ENCODE peak calls at places on chromosomes 16 and 17, in five cellular contexts. One of them, this sample, is unnamed.

GRCh38 chr17:30493802-30494201 is 16.6 kb downstream of the GOSR1 start:
- DNase-seq in H1: no peak
- DNase-seq in K562: no peak
- DNase-seq in GM12878: no peak
- DNase-seq in HepG2: no peak
- DNase-seq in this sample: no peak

GRCh38 chr17:59757881-59758385 is 50.5 kb downstream of the VMP1 start:
- DNase-seq in H1: no peak
- DNase-seq in K562: no peak
- DNase-seq in GM12878: no peak
- DNase-seq in HepG2: no peak
- DNase-seq in this sample: no peak

GRCh38 chr16:25868041-25868600 is 176.4 kb downstream of the HS3ST4 start:
- DNase-seq in H1: no peak
- DNase-seq in K562: no peak
- DNase-seq in GM12878: no peak
- DNase-seq in HepG2: no peak
- DNase-seq in this sample: no peak

GRCh38 chr16:12078405-12079245 is 102.1 kb downstream of the SNX29 start:
- DNase-seq in H1: no peak
- DNase-seq in K562: no peak
- DNase-seq in GM12878: no peak
- DNase-seq in HepG2: no peak
- DNase-seq in this sample: no peak

GRCh38 chr16:66418165-66418962 is 8.7 kb upstream of the BEAN1 start:
- DNase-seq in H1: no peak
- DNase-seq in K562: no peak
- DNase-seq in GM12878: no peak
- DNase-seq in HepG2: no peak
- DNase-seq in this sample: no peak

GRCh38 chr16:3170440-3171180 is 17.4 kb upstream of the OR1F1 start:
- DNase-seq in H1: no peak
- DNase-seq in K562: no peak
- DNase-seq in GM12878: no peak
- DNase-seq in HepG2: no peak
- DNase-seq in this sample: peak; percentile 87

GRCh38 chr17:42895185-42895555 is 5.4 kb upstream of the G6PC1 start:
- DNase-seq in H1: no peak
- DNase-seq in K562: no peak
- DNase-seq in GM12878: no peak
- DNase-seq in HepG2: no peak
- DNase-seq in this sample: no peak

GRCh38 chr17:80287806-80288579 is 27.3 kb downstream of the RNF213 start:
- DNase-seq in H1: no peak
- DNase-seq in K562: no peak
- DNase-seq in GM12878: no peak
- DNase-seq in HepG2: no peak
- DNase-seq in this sample: no peak

GRCh38 chr16:17508303-17508702 is 37.5 kb upstream of the XYLT1 start:
- DNase-seq in H1: no peak
- DNase-seq in K562: no peak
- DNase-seq in GM12878: no peak
- DNase-seq in HepG2: no peak
- DNase-seq in this sample: no peak

GRCh38 chr17:17525331-17525730 is 29.1 kb upstream of the RASD1 start:
- DNase-seq in H1: no peak
- DNase-seq in K562: no peak
- DNase-seq in GM12878: no peak
- DNase-seq in HepG2: no peak
- DNase-seq in this sample: no peak

GRCh38 chr17:79042421-79043190 is 18.6 kb downstream of the C1QTNF1 start:
- DNase-seq in H1: no peak
- DNase-seq in K562: peak; percentile 57
- DNase-seq in GM12878: no peak
- DNase-seq in HepG2: peak; percentile 49
- DNase-seq in this sample: peak; percentile 88

GRCh38 chr17:38352245-38353083 is 820 bp downstream of the SOCS7 start:
- DNase-seq in H1: no peak
- DNase-seq in K562: peak; percentile 30
- DNase-seq in GM12878: no peak
- DNase-seq in HepG2: no peak
- DNase-seq in this sample: peak; percentile 69

GRCh38 chr17:60079401-60079861 is 710 bp upstream of the HEATR6 start:
- DNase-seq in H1: no peak
- DNase-seq in K562: peak; percentile 15
- DNase-seq in GM12878: no peak
- DNase-seq in HepG2: no peak
- DNase-seq in this sample: no peak

GRCh38 chr17:40538019-40538935 is 27.0 kb downstream of the CCR7 start:
- DNase-seq in H1: no peak
- DNase-seq in K562: no peak
- DNase-seq in GM12878: no peak
- DNase-seq in HepG2: no peak
- DNase-seq in this sample: no peak
- H2AFZ ChIP-seq in H1: no peak overlapping the region
- H2AFZ ChIP-seq in K562: no peak overlapping the region
- H2AFZ ChIP-seq in GM12878: no peak overlapping the region
- H2AFZ ChIP-seq in HepG2: no peak overlapping the region
- H2AFZ ChIP-seq in this sample: no peak overlapping the region

DNA sequence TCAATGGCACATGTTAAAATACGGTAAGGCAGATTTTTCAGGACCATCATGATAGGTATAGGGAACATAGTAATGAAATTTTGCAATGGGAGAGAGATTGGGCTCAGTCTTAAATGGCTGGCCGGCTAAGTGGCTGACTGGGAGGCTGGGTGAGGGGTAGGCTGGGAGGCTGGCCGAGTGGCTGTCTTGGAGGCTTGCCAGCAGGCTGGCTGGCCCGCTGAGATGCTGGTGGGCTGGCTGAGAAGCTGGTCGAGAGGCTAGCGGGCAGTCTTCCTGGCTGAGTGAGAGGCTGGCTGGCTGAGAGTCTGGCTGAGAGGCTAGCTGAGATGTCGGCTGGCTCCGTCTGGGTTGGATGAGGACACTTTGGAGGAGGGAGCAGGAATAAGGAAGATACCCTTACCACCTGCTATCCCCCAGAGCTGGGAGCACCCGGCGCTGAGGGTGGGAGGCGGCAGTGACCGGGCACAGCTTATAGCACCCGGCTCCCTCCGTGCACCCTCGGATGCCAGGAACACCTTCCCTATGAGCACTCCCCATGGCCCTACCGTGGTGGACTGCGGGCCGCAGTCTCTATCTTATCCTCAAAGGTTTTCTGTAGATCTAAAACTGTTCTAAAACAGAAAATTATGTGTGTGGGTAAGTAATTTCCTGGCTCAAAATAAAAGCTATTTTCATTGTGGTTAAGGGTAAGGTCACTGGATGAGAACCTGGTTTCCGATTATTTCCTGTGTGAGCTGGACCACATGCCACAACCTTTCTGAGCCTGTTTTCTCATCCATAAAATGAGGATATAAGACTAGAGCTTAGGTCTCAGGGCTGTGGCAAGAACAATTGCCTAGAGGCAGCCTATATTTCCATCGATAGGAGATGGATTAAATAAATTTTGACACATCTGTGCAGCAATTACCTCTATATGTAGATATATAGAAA is 34.5 kb upstream of the TMC5 start:
- DNase-seq in H1: no peak
- DNase-seq in K562: no peak
- DNase-seq in GM12878: no peak
- DNase-seq in HepG2: no peak
- DNase-seq in this sample: no peak
- TF ChIP-seq CREB1 in H1: no peak
- TF ChIP-seq CREB1 in K562: no peak
- TF ChIP-seq CREB1 in GM12878: no peak
- TF ChIP-seq CREB1 in HepG2: no peak
- TF ChIP-seq CREB1 in this sample: no peak

GRCh38 chr17:76670020-76670707 is 26.6 kb upstream of the ST6GALNAC1 start:
- DNase-seq in H1: no peak
- DNase-seq in K562: no peak
- DNase-seq in GM12878: no peak
- DNase-seq in HepG2: no peak
- DNase-seq in this sample: no peak
- H2AFZ ChIP-seq in H1: peak overlapping the region; percentile 36
- H2AFZ ChIP-seq in K562: peak overlapping the region; percentile 96
- H2AFZ ChIP-seq in GM12878: no peak overlapping the region
- H2AFZ ChIP-seq in HepG2: peak overlapping the region; percentile 30
- H2AFZ ChIP-seq in this sample: peak overlapping the region; percentile 96

GRCh38 chr16:55398683-55399230 is 74.8 kb downstream of the IRX6 start:
- DNase-seq in H1: no peak
- DNase-seq in K562: no peak
- DNase-seq in GM12878: no peak
- DNase-seq in HepG2: no peak
- DNase-seq in this sample: peak; percentile 31

GRCh38 chr16:55393976-55394375 is 70.0 kb downstream of the IRX6 start:
- DNase-seq in H1: no peak
- DNase-seq in K562: no peak
- DNase-seq in GM12878: no peak
- DNase-seq in HepG2: no peak
- DNase-seq in this sample: no peak

GRCh38 chr16:55403464-55403863 is 75.5 kb upstream of the MMP2 start:
- DNase-seq in H1: no peak
- DNase-seq in K562: no peak
- DNase-seq in GM12878: no peak
- DNase-seq in HepG2: no peak
- DNase-seq in this sample: no peak

GRCh38 chr16:55401036-55401435 is 77.0 kb downstream of the IRX6 start:
- DNase-seq in H1: no peak
- DNase-seq in K562: no peak
- DNase-seq in GM12878: no peak
- DNase-seq in HepG2: no peak
- DNase-seq in this sample: no peak

GRCh38 chr16:55399911-55400310 is 75.9 kb downstream of the IRX6 start:
- DNase-seq in H1: no peak
- DNase-seq in K562: no peak
- DNase-seq in GM12878: no peak
- DNase-seq in HepG2: no peak
- DNase-seq in this sample: no peak
- TF ChIP-seq CREB1 in H1: no peak
- TF ChIP-seq CREB1 in K562: no peak
- TF ChIP-seq CREB1 in GM12878: no peak
- TF ChIP-seq CREB1 in HepG2: no peak
- TF ChIP-seq CREB1 in this sample: no peak

GRCh38 chr17:82297280-82297803 is 20.1 kb downstream of the CD7 start:
- DNase-seq in H1: no peak
- DNase-seq in K562: peak; percentile 59
- DNase-seq in GM12878: peak; percentile 50
- DNase-seq in HepG2: no peak
- DNase-seq in this sample: no peak
- H2AFZ ChIP-seq in H1: no peak overlapping the region
- H2AFZ ChIP-seq in K562: peak overlapping the region; percentile 96
- H2AFZ ChIP-seq in GM12878: peak overlapping the region; percentile 85
- H2AFZ ChIP-seq in HepG2: no peak overlapping the region
- H2AFZ ChIP-seq in this sample: peak overlapping the region; percentile 66

DNA sequence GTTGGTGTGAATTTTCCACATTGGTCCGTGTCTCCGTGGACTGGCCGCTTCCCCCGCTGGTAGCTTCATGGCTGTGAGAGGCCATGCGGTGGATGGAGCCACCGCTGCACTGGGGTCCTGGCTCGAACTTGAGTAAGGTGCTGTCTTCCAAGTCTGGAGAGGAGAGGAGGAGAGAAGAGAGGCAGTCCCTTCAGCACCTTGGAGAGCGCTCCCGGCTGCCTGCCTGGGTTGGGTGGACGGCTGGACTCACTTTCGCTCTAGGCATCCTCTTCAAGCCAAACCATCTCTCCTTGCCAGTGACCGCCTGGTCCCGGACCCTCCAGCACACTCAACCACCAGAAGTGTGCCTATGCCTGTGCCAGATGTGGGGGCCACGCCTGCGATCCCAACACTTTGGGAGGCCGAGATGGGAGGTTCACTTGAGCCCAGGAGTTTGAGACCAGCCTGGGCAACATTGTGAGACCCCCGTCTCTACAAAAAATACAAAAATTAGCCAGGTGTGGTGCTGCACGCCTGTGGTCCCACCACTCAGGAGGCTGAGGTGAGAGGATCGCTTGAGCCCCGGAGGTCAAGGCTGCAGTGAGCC is 6.2 kb downstream of the JPH3 start:
- DNase-seq in H1: no peak
- DNase-seq in K562: peak; percentile 79
- DNase-seq in GM12878: no peak
- DNase-seq in HepG2: peak; percentile 48
- DNase-seq in this sample: peak; percentile 89
- TF ChIP-seq CREB1 in H1: no peak
- TF ChIP-seq CREB1 in K562: no peak
- TF ChIP-seq CREB1 in GM12878: no peak
- TF ChIP-seq CREB1 in HepG2: no peak
- TF ChIP-seq CREB1 in this sample: no peak